ENCODE peak calls at places on chromosomes 5 and 9, in nine cellular contexts. T, P, U, H, V, B, C, I and A are unnamed samples. For H3K36me3 and H3K4me1, the result is how much of the 10 kb centered on the place peaks cover.

GRCh38 chr9:93536874-93537273 is 39.5 kb upstream of the PHF2 start:
- DNase-seq in T (no peak), P (no peak), U (no peak), H (peak), V (no peak), B (no peak), C (no peak), I (no peak), A (no peak)

GRCh38 chr5:33785571-33785970 is 106.2 kb downstream of the ADAMTS12 start:
- DNase-seq in T (no peak), P (no peak), U (no peak), H (no peak), V (no peak), B (no peak), C (no peak), I (no peak), A (no peak)

GRCh38 chr5:39215857-39216256 is 3.5 kb downstream of the FYB1 start:
- DNase-seq in T (no peak), P (no peak), U (no peak), H (no peak), V (no peak), B (no peak), C (no peak), I (no peak), A (no peak)

GRCh38 chr5:150514708-150515211 is 6.8 kb downstream of the NDST1 start:
- DNase-seq in T (peak), P (no peak), U (no peak), H (no peak), V (peak), B (no peak), C (peak), I (peak), A (peak)

GRCh38 chr5:172567294-172567693 is 73.8 kb upstream of the NEURL1B start:
- DNase-seq in T (no peak), P (no peak), U (no peak), H (no peak), V (no peak), B (no peak), C (no peak), I (no peak), A (no peak)

GRCh38 chr5:10856646-10857332 is 95.8 kb upstream of the DAP start:
- DNase-seq in T (no peak), P (peak), U (peak), H (peak), V (peak), B (no peak), C (peak), I (peak), A (peak)

GRCh38 chr5:58149345-58149744 is 310.5 kb downstream of the PLK2 start:
- DNase-seq in T (no peak), P (no peak), U (no peak), H (no peak), V (no peak), B (no peak), C (peak), I (peak), A (no peak)

GRCh38 chr5:141484499-141485304 is at the start of gene PCDHGC4:
- DNase-seq in T (no peak), P (peak), U (no peak), H (peak), V (no peak), B (no peak), C (peak), I (peak), A (peak)

GRCh38 chr5:91928751-91929521 is 545.8 kb upstream of the ARRDC3 start:
- DNase-seq in T (peak), P (peak), U (no peak), H (peak), V (no peak), B (peak), C (peak), I (peak), A (peak)

GRCh38 chr5:43171926-43172325 is 20.1 kb upstream of the NIM1K start:
- DNase-seq in T (no peak), P (no peak), U (no peak), H (no peak), V (no peak), B (no peak), C (peak), I (no peak), A (peak)

GRCh38 chr9:83583151-83584014 is 39.6 kb upstream of the IDNK start:
- DNase-seq in T (no peak), P (peak), U (peak), H (peak), V (peak), B (peak), C (peak), I (peak), A (peak)

GRCh38 chr5:126967808-126968466 is 62.4 kb downstream of the MARCHF3 start:
- DNase-seq in T (no peak), P (no peak), U (no peak), H (no peak), V (no peak), B (no peak), C (no peak), I (peak), A (no peak)

GRCh38 chr9:77912895-77913693 is 118.5 kb downstream of the GNAQ start:
- DNase-seq in T (no peak), P (no peak), U (no peak), H (no peak), V (no peak), B (no peak), C (no peak), I (peak), A (no peak)

GRCh38 chr5:142621227-142621626 is 64.7 kb downstream of the FGF1 start:
- DNase-seq in T (no peak), P (no peak), U (no peak), H (no peak), V (no peak), B (no peak), C (peak), I (peak), A (no peak)

GRCh38 chr5:78509884-78510769 is 138.4 kb downstream of the LHFPL2 start:
- DNase-seq in T (no peak), P (peak), U (no peak), H (peak), V (no peak), B (no peak), C (peak), I (no peak), A (peak)

GRCh38 chr5:54862036-54862435 is 123.4 kb downstream of the ESM1 start:
- DNase-seq in T (no peak), P (no peak), U (no peak), H (no peak), V (no peak), B (no peak), C (no peak), I (peak), A (no peak)

GRCh38 chr9:110837401-110838005 is 168.9 kb downstream of the MUSK start:
- DNase-seq in T (no peak), P (no peak), U (no peak), H (no peak), V (no peak), B (no peak), C (no peak), I (no peak), A (no peak)

GRCh38 chr5:80246995-80247729 is 8.7 kb downstream of the SERINC5 start:
- DNase-seq in T (peak), P (peak), U (no peak), H (peak), V (peak), B (peak), C (peak), I (peak), A (peak)

GRCh38 chr5:142183561-142183960 is 75.0 kb downstream of the NDFIP1 start:
- DNase-seq in T (no peak), P (no peak), U (no peak), H (no peak), V (no peak), B (no peak), C (no peak), I (no peak), A (no peak)

GRCh38 chr9:97064171-97064570 is 25.2 kb upstream of the CTSV start:
- DNase-seq in T (no peak), P (peak), U (no peak), H (no peak), V (no peak), B (no peak), C (no peak), I (no peak), A (no peak)

GRCh38 chr9:115296831-115297565 is 179.0 kb upstream of the TNC start:
- DNase-seq in T (no peak), P (no peak), U (no peak), H (peak), V (no peak), B (no peak), C (peak), I (peak), A (no peak)

GRCh38 chr5:83281658-83282057 is 189.9 kb upstream of the VCAN start:
- DNase-seq in T (peak), P (no peak), U (no peak), H (no peak), V (no peak), B (peak), C (peak), I (peak), A (peak)

GRCh38 chr5:59799668-59800374 is 93.7 kb downstream of the PDE4D start:
- DNase-seq in T (peak), P (peak), U (no peak), H (peak), V (peak), B (peak), C (peak), I (peak), A (peak)

GRCh38 chr5:168585119-168585912 is 6.1 kb upstream of the PANK3 start:
- DNase-seq in T (no peak), P (no peak), U (no peak), H (no peak), V (no peak), B (no peak), C (no peak), I (no peak), A (no peak)

GRCh38 chr5:113047733-113048652 is 71.4 kb downstream of the DCP2 start:
- DNase-seq in T (no peak), P (no peak), U (no peak), H (no peak), V (no peak), B (no peak), C (no peak), I (no peak), A (peak)

GRCh38 chr9:136886610-136887597 is 588 bp downstream of the TRAF2 start:
- DNase-seq in T (no peak), P (peak), U (no peak), H (peak), V (no peak), B (no peak), C (peak), I (no peak), A (peak)

GRCh38 chr9:224540-225520 is 10.2 kb downstream of the DOCK8 start:
- DNase-seq in T (peak), P (peak), U (no peak), H (no peak), V (peak), B (no peak), C (peak), I (no peak), A (no peak)

GRCh38 chr5:133245191-133246052 is 193.6 kb downstream of the HSPA4 start:
- DNase-seq in T (peak), P (peak), U (peak), H (no peak), V (peak), B (peak), C (peak), I (peak), A (peak)

GRCh38 chr9:95005276-95006141 is 279.0 kb downstream of the AOPEP start:
- DNase-seq in T (no peak), P (no peak), U (no peak), H (peak), V (no peak), B (no peak), C (peak), I (no peak), A (no peak)

GRCh38 chr5:168076561-168076991 is 214.9 kb upstream of the WWC1 start:
- DNase-seq in T (no peak), P (peak), U (peak), H (peak), V (peak), B (peak), C (peak), I (no peak), A (no peak)

GRCh38 chr5:90640484-90641059 is 82.0 kb downstream of the ADGRV1 start:
- DNase-seq in T (no peak), P (no peak), U (no peak), H (peak), V (no peak), B (no peak), C (no peak), I (peak), A (no peak)

GRCh38 chr5:171681061-171681460 is 104.6 kb upstream of the SMIM23 start:
- DNase-seq in T (no peak), P (no peak), U (no peak), H (no peak), V (no peak), B (no peak), C (no peak), I (no peak), A (no peak)

GRCh38 chr5:169788168-169788567 is 151.1 kb downstream of the DOCK2 start:
- DNase-seq in T (no peak), P (no peak), U (no peak), H (no peak), V (no peak), B (no peak), C (peak), I (peak), A (no peak)

GRCh38 chr5:177491429-177491945 is 5.9 kb downstream of the PDLIM7 start:
- DNase-seq in T (no peak), P (peak), U (no peak), H (peak), V (peak), B (no peak), C (peak), I (no peak), A (peak)

GRCh38 chr9:38526571-38526970 is 93.8 kb downstream of the ANKRD18A start:
- DNase-seq in T (no peak), P (no peak), U (no peak), H (peak), V (no peak), B (no peak), C (no peak), I (no peak), A (no peak)

GRCh38 chr9:71924576-71924975 is 13.1 kb downstream of the C9orf85 start:
- DNase-seq in T (no peak), P (no peak), U (no peak), H (no peak), V (no peak), B (no peak), C (no peak), I (no peak), A (no peak)

GRCh38 chr9:71921190-71921814 is 9.9 kb downstream of the C9orf85 start:
- DNase-seq in T (no peak), P (no peak), U (peak), H (peak), V (no peak), B (no peak), C (no peak), I (no peak), A (no peak)

GRCh38 chr9:71918419-71918818 is 7.0 kb downstream of the C9orf85 start:
- DNase-seq in T (no peak), P (no peak), U (no peak), H (no peak), V (no peak), B (no peak), C (no peak), I (no peak), A (no peak)

GRCh38 chr9:71916834-71917534 is 5.5 kb downstream of the C9orf85 start:
- DNase-seq in T (no peak), P (no peak), U (no peak), H (no peak), V (no peak), B (no peak), C (no peak), I (no peak), A (no peak)

DNA sequence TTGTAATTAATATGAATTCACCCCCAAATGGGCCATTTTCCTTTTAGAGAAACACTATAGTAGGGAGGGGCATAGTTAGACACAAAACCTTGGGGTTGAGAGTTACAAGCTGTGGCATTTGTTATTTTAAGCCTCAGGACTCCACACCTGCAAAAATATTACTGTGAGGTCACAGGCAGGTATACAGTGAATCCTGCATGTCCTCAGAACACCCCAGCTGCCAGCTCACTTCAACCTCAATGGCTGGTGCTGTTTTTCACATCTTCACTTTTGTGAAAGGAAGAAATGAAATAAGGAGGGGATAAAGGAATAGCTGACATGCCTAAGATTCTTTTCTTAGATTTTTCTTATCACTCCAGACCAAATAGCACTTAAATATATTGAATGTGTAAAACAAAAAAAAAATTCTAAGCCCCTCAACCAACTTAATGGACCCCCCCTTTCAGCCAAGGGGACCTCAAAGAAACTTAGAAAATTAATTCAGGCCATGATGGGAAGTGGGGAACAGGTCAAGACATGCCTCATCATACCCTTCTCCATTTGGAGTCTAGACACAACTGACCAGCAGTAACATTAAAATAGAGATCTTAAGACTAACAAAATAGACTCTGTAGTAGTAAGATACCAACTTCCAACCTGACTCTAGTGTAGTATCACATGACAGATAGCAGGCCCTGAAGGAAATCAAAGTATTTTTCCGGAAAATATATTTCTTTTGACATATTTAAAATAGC is 9.2 kb downstream of the C9orf85 start:
- DNase-seq in T (no peak), P (no peak), U (no peak), H (peak), V (no peak), B (no peak), C (no peak), I (no peak), A (no peak)
- H3K36me3 ChIP-seq in T (under half), P (under half), U (under half), H (under half), V (under half), B (under half), C (under half), I (under half), A (under half)

GRCh38 chr9:127970401-127971313 is 10.1 kb downstream of the EEIG1 start:
- DNase-seq in T (peak), P (no peak), U (no peak), H (no peak), V (no peak), B (no peak), C (no peak), I (no peak), A (no peak)

GRCh38 chr9:127968046-127968445 is 12.7 kb downstream of the EEIG1 start:
- DNase-seq in T (peak), P (peak), U (no peak), H (no peak), V (no peak), B (peak), C (peak), I (peak), A (peak)

GRCh38 chr9:127967151-127967809 is 13.5 kb downstream of the EEIG1 start:
- DNase-seq in T (no peak), P (no peak), U (no peak), H (no peak), V (no peak), B (no peak), C (no peak), I (no peak), A (no peak)

GRCh38 chr9:127966416-127967150 is 14.2 kb downstream of the EEIG1 start:
- DNase-seq in T (no peak), P (no peak), U (no peak), H (no peak), V (no peak), B (no peak), C (no peak), I (no peak), A (peak)

DNA sequence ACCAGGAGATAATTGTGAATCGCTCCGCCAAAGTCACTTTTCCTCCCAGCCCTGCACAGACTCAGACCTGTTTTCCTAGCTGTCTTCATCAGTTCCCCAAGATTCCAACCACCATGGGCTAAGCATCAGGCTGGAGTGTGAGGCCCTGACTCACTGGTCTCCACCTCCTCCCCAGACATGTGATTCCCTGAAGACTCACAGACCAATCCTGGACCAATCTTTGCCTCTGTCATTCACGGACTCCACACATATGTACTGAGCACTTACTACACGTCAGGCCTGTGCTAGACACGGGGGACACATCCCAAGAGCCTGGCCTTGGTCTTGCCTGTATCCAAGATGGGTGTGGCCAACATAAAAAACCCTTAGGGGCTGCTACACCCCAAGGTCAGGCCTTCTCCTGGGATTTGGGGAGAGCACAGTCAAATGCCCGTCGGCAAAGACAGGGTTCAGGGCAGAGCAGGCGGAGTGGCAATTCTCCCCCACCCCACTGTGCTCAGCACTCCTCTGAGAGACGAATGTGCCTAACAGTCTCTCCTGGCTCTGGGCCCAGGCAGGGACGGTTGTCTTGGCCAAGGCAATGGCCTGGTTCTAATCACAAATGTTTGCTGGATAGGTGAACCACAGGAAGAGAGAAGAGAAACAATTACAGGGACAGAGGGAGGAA is 11.9 kb downstream of the EEIG1 start:
- DNase-seq in T (peak), P (peak), U (no peak), H (no peak), V (no peak), B (peak), C (peak), I (peak), A (no peak)
- H3K4me1 ChIP-seq in T (half or more), P (half or more), U (under half), H (under half), V (half or more), B (half or more), C (half or more), I (under half), A (under half)

DNA sequence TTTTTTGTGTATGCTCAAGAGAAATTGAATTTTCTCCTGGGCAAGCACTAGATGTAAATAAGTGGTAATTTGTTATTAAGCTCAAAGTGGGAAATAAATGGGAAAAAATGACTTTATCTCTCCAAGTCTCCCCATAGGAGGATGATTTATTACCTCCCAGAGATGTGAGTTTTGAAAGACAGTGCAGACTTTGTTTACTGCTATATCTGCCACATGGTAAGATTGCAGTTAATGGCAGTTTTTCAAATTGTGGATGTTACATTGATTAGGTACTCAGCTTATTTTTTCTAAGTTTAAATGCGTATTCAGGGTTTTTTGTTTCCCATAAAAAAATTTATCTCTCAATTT is 87.0 kb upstream of the ALDH1A1 start:
- DNase-seq in T (no peak), P (no peak), U (no peak), H (no peak), V (no peak), B (no peak), C (no peak), I (no peak), A (no peak)
- TF ChIP-seq EZH2 in T (no peak), P (no peak), U (no peak), H (no peak), V (no peak), B (no peak), C (no peak), I (no peak), A (no peak)

GRCh38 chr5:111562566-111562965 is 50.2 kb upstream of the STARD4 start:
- DNase-seq in T (no peak), P (no peak), U (no peak), H (no peak), V (no peak), B (no peak), C (no peak), I (no peak), A (peak)
- H3K36me3 ChIP-seq in T (under half), P (under half), U (under half), H (under half), V (under half), B (under half), C (under half), I (under half), A (under half)

GRCh38 chr9:16461231-16461840 is 409.1 kb downstream of the BNC2 start:
- DNase-seq in T (no peak), P (no peak), U (peak), H (peak), V (no peak), B (no peak), C (no peak), I (peak), A (no peak)
- H3K4me1 ChIP-seq in T (under half), P (under half), U (under half), H (under half), V (under half), B (under half), C (under half), I (under half), A (under half)